ENCODE peak calls at places on chromosomes 6 and 20, in five cellular contexts. One of them, this sample, is unnamed.
A peak's percentile ranks its signal among the peaks of the same experiment; 100 is the strongest.

GRCh38 chr6:52976591-52977035 is 18.5 kb downstream of the GSTA4 start:
- DNase-seq in coronary artery: no peak
- DNase-seq in A549: no peak
- DNase-seq in Peyer's patch: no peak
- DNase-seq in uterus: no peak
- DNase-seq in this sample: no peak

GRCh38 chr6:20846602-20847028 is 312.4 kb downstream of the CDKAL1 start:
- DNase-seq in coronary artery: no peak
- DNase-seq in A549: no peak
- DNase-seq in Peyer's patch: no peak
- DNase-seq in uterus: no peak
- DNase-seq in this sample: peak; percentile 31

GRCh38 chr6:30884521-30885480 is 482 bp downstream of the DDR1 start:
- DNase-seq in coronary artery: no peak
- DNase-seq in A549: no peak
- DNase-seq in Peyer's patch: peak; percentile 75
- DNase-seq in uterus: peak; percentile 63
- DNase-seq in this sample: peak; percentile 59

GRCh38 chr6:63272397-63272796 is 47.4 kb downstream of the LGSN start:
- DNase-seq in coronary artery: no peak
- DNase-seq in A549: peak; percentile 30
- DNase-seq in Peyer's patch: no peak
- DNase-seq in uterus: no peak
- DNase-seq in this sample: peak; percentile 50

GRCh38 chr6:112122758-112123157 is 35.4 kb downstream of the FAM229B start:
- DNase-seq in coronary artery: no peak
- DNase-seq in A549: no peak
- DNase-seq in Peyer's patch: no peak
- DNase-seq in uterus: no peak
- DNase-seq in this sample: no peak

GRCh38 chr6:152368761-152369624 is 268.2 kb downstream of the SYNE1 start:
- DNase-seq in coronary artery: no peak
- DNase-seq in A549: no peak
- DNase-seq in Peyer's patch: no peak
- DNase-seq in uterus: peak; percentile 44
- DNase-seq in this sample: peak; percentile 56

GRCh38 chr6:2809015-2809414 is 32.6 kb downstream of the SERPINB1 start:
- DNase-seq in coronary artery: no peak
- DNase-seq in A549: no peak
- DNase-seq in Peyer's patch: no peak
- DNase-seq in uterus: no peak
- DNase-seq in this sample: no peak

GRCh38 chr20:41631826-41632225 is 13.6 kb upstream of the CHD6 start:
- DNase-seq in coronary artery: peak; percentile 85
- DNase-seq in A549: no peak
- DNase-seq in Peyer's patch: no peak
- DNase-seq in uterus: peak; percentile 38
- DNase-seq in this sample: no peak

GRCh38 chr6:119171864-119172588 is 93.6 kb upstream of the FAM184A start:
- DNase-seq in coronary artery: no peak
- DNase-seq in A549: no peak
- DNase-seq in Peyer's patch: no peak
- DNase-seq in uterus: no peak
- DNase-seq in this sample: no peak

GRCh38 chr6:148952147-148953041 is 205.6 kb downstream of the UST start:
- DNase-seq in coronary artery: no peak
- DNase-seq in A549: no peak
- DNase-seq in Peyer's patch: no peak
- DNase-seq in uterus: no peak
- DNase-seq in this sample: peak; percentile 38

GRCh38 chr6:80382796-80383195 is 276.3 kb downstream of the BCKDHB start:
- DNase-seq in coronary artery: no peak
- DNase-seq in A549: no peak
- DNase-seq in Peyer's patch: no peak
- DNase-seq in uterus: no peak
- DNase-seq in this sample: peak; percentile 76

GRCh38 chr6:31202259-31203166 is 32.0 kb upstream of the POU5F1 start:
- DNase-seq in coronary artery: no peak
- DNase-seq in A549: no peak
- DNase-seq in Peyer's patch: no peak
- DNase-seq in uterus: no peak
- DNase-seq in this sample: no peak

GRCh38 chr6:127079681-127080080 is 38.8 kb upstream of the RSPO3 start:
- DNase-seq in coronary artery: no peak
- DNase-seq in A549: no peak
- DNase-seq in Peyer's patch: no peak
- DNase-seq in uterus: no peak
- DNase-seq in this sample: no peak

GRCh38 chr20:63290677-63291472 is 2.1 kb upstream of the COL20A1 start:
- DNase-seq in coronary artery: no peak
- DNase-seq in A549: peak; percentile 51
- DNase-seq in Peyer's patch: peak; percentile 52
- DNase-seq in uterus: no peak
- DNase-seq in this sample: peak; percentile 31

GRCh38 chr6:11824986-11825385 is 46.4 kb upstream of the ADTRP start:
- DNase-seq in coronary artery: no peak
- DNase-seq in A549: no peak
- DNase-seq in Peyer's patch: no peak
- DNase-seq in uterus: no peak
- DNase-seq in this sample: peak; percentile 53

GRCh38 chr6:164069352-164070022 is 655.0 kb downstream of the QKI start:
- DNase-seq in coronary artery: no peak
- DNase-seq in A549: no peak
- DNase-seq in Peyer's patch: no peak
- DNase-seq in uterus: peak; percentile 38
- DNase-seq in this sample: peak; percentile 8

GRCh38 chr20:41167118-41167470 is 29.8 kb downstream of the PLCG1 start:
- DNase-seq in coronary artery: no peak
- DNase-seq in A549: no peak
- DNase-seq in Peyer's patch: no peak
- DNase-seq in uterus: no peak
- DNase-seq in this sample: no peak

GRCh38 chr6:148932731-148933130 is 185.9 kb downstream of the UST start:
- DNase-seq in coronary artery: no peak
- DNase-seq in A549: no peak
- DNase-seq in Peyer's patch: no peak
- DNase-seq in uterus: no peak
- DNase-seq in this sample: peak; percentile 58

GRCh38 chr6:111757342-111757741 is 115.9 kb downstream of the FYN start:
- DNase-seq in coronary artery: no peak
- DNase-seq in A549: no peak
- DNase-seq in Peyer's patch: no peak
- DNase-seq in uterus: no peak
- DNase-seq in this sample: peak; percentile 60

GRCh38 chr6:155493694-155494143 is 38.1 kb upstream of the NOX3 start:
- DNase-seq in coronary artery: peak; percentile 78
- DNase-seq in A549: peak; percentile 94
- DNase-seq in Peyer's patch: no peak
- DNase-seq in uterus: peak; percentile 54
- DNase-seq in this sample: peak; percentile 100

GRCh38 chr6:148342146-148343027 is at the start of gene SASH1:
- DNase-seq in coronary artery: peak; percentile 83
- DNase-seq in A549: peak; percentile 72
- DNase-seq in Peyer's patch: no peak
- DNase-seq in uterus: peak; percentile 61
- DNase-seq in this sample: peak; percentile 88

GRCh38 chr20:33178726-33179125 is 10.8 kb downstream of the BPIFA2 start:
- DNase-seq in coronary artery: no peak
- DNase-seq in A549: peak; percentile 69
- DNase-seq in Peyer's patch: no peak
- DNase-seq in uterus: no peak
- DNase-seq in this sample: peak; percentile 19

GRCh38 chr6:79719248-79719975 is 88.3 kb downstream of the SH3BGRL2 start:
- DNase-seq in coronary artery: no peak
- DNase-seq in A549: no peak
- DNase-seq in Peyer's patch: no peak
- DNase-seq in uterus: no peak
- DNase-seq in this sample: peak; percentile 55

GRCh38 chr6:53398541-53399344 is 50.0 kb upstream of the ELOVL5 start:
- DNase-seq in coronary artery: no peak
- DNase-seq in A549: peak; percentile 16
- DNase-seq in Peyer's patch: no peak
- DNase-seq in uterus: no peak
- DNase-seq in this sample: peak; percentile 39

GRCh38 chr6:97958143-97958542 is 675.1 kb upstream of the MMS22L start:
- DNase-seq in coronary artery: no peak
- DNase-seq in A549: peak; percentile 0
- DNase-seq in Peyer's patch: no peak
- DNase-seq in uterus: no peak
- DNase-seq in this sample: no peak

GRCh38 chr6:109183109-109183508 is 87.8 kb downstream of the CEP57L1 start:
- DNase-seq in coronary artery: no peak
- DNase-seq in A549: peak; percentile 6
- DNase-seq in Peyer's patch: no peak
- DNase-seq in uterus: no peak
- DNase-seq in this sample: no peak

GRCh38 chr6:44104661-44105060 is 22.6 kb downstream of the MRPL14 start:
- DNase-seq in coronary artery: no peak
- DNase-seq in A549: no peak
- DNase-seq in Peyer's patch: no peak
- DNase-seq in uterus: peak; percentile 68
- DNase-seq in this sample: peak; percentile 20

GRCh38 chr6:153121311-153121710 is 9.8 kb downstream of the RGS17 start:
- DNase-seq in coronary artery: no peak
- DNase-seq in A549: no peak
- DNase-seq in Peyer's patch: no peak
- DNase-seq in uterus: no peak
- DNase-seq in this sample: no peak

GRCh38 chr6:21666788-21667681 is 73.5 kb downstream of the SOX4 start:
- DNase-seq in coronary artery: no peak
- DNase-seq in A549: no peak
- DNase-seq in Peyer's patch: no peak
- DNase-seq in uterus: peak; percentile 46
- DNase-seq in this sample: no peak

GRCh38 chr20:5797165-5797564 is 47.0 kb downstream of the SHLD1 start:
- DNase-seq in coronary artery: no peak
- DNase-seq in A549: no peak
- DNase-seq in Peyer's patch: no peak
- DNase-seq in uterus: no peak
- DNase-seq in this sample: no peak
- TF ChIP-seq CTCF in coronary artery: no peak
- TF ChIP-seq CTCF in A549: no peak
- TF ChIP-seq CTCF in Peyer's patch: no peak
- TF ChIP-seq CTCF in uterus: no peak
- TF ChIP-seq CTCF in this sample: no peak

GRCh38 chr6:100266512-100266911 is 198.2 kb downstream of the SIM1 start:
- DNase-seq in coronary artery: no peak
- DNase-seq in A549: no peak
- DNase-seq in Peyer's patch: no peak
- DNase-seq in uterus: no peak
- DNase-seq in this sample: no peak

GRCh38 chr6:100268326-100268725 is 196.4 kb downstream of the SIM1 start:
- DNase-seq in coronary artery: no peak
- DNase-seq in A549: no peak
- DNase-seq in Peyer's patch: no peak
- DNase-seq in uterus: no peak
- DNase-seq in this sample: peak; percentile 62

GRCh38 chr6:100267002-100267401 is 197.7 kb downstream of the SIM1 start:
- DNase-seq in coronary artery: no peak
- DNase-seq in A549: no peak
- DNase-seq in Peyer's patch: no peak
- DNase-seq in uterus: no peak
- DNase-seq in this sample: no peak

GRCh38 chr6:100269189-100269588 is 195.5 kb downstream of the SIM1 start:
- DNase-seq in coronary artery: no peak
- DNase-seq in A549: peak; percentile 7
- DNase-seq in Peyer's patch: no peak
- DNase-seq in uterus: no peak
- DNase-seq in this sample: peak; percentile 91

GRCh38 chr6:100267721-100268123 is 197.0 kb downstream of the SIM1 start:
- DNase-seq in coronary artery: no peak
- DNase-seq in A549: no peak
- DNase-seq in Peyer's patch: no peak
- DNase-seq in uterus: no peak
- DNase-seq in this sample: peak; percentile 77
- H3K4me3 ChIP-seq in coronary artery: no peak overlapping the region
- H3K4me3 ChIP-seq in A549: no peak overlapping the region
- H3K4me3 ChIP-seq in Peyer's patch: no peak overlapping the region
- H3K4me3 ChIP-seq in uterus: no peak overlapping the region
- H3K4me3 ChIP-seq in this sample: no peak overlapping the region

DNA sequence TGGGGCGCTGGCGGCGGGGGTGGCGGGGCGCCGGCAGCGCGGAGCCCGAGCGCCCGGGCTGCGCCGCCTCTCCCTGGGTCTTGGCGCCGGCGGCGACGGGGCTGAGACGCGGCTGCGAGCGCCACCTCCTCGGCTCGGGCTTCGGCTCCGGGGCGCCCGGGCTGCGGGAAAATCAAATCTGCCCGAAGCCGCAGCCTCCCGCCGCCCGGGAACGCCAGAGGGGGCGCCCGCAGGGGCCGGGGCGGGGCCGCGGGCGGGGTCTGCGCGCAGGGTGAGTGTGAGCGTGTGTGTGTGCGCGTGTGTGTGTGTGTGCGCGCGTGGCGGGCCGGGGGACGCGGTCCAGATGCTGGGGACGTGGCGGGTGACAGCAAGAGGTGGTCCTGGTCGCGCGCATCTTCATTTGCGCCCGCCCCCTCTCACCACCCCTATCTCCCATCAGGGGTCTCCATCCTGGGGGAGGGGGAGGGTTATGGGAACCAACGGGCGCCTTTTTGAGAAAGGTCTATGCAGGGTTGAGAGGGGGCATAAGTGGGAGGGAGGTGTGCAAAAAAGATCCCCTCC is 655 bp upstream of the CPNE5 start:
- DNase-seq in coronary artery: no peak
- DNase-seq in A549: peak; percentile 16
- DNase-seq in Peyer's patch: no peak
- DNase-seq in uterus: peak; percentile 29
- DNase-seq in this sample: no peak
- TF ChIP-seq CTCF in coronary artery: no peak
- TF ChIP-seq CTCF in A549: peak; percentile 34
- TF ChIP-seq CTCF in Peyer's patch: peak; percentile 12
- TF ChIP-seq CTCF in uterus: no peak
- TF ChIP-seq CTCF in this sample: peak; percentile 3

GRCh38 chr6:7050099-7050498 is 57.7 kb upstream of the RREB1 start:
- DNase-seq in coronary artery: no peak
- DNase-seq in A549: no peak
- DNase-seq in Peyer's patch: no peak
- DNase-seq in uterus: no peak
- DNase-seq in this sample: no peak

GRCh38 chr6:7052441-7052936 is 55.3 kb upstream of the RREB1 start:
- DNase-seq in coronary artery: peak; percentile 73
- DNase-seq in A549: no peak
- DNase-seq in Peyer's patch: no peak
- DNase-seq in uterus: peak; percentile 60
- DNase-seq in this sample: peak; percentile 89

GRCh38 chr6:7050911-7051779 is 56.6 kb upstream of the RREB1 start:
- DNase-seq in coronary artery: peak; percentile 75
- DNase-seq in A549: peak; percentile 64
- DNase-seq in Peyer's patch: no peak
- DNase-seq in uterus: peak; percentile 21
- DNase-seq in this sample: peak; percentile 73

GRCh38 chr6:7051780-7052440 is 55.9 kb upstream of the RREB1 start:
- DNase-seq in coronary artery: no peak
- DNase-seq in A549: no peak
- DNase-seq in Peyer's patch: peak; percentile 30
- DNase-seq in uterus: peak; percentile 29
- DNase-seq in this sample: peak; percentile 56

GRCh38 chr6:7053125-7053784 is 54.5 kb upstream of the RREB1 start:
- DNase-seq in coronary artery: no peak
- DNase-seq in A549: no peak
- DNase-seq in Peyer's patch: no peak
- DNase-seq in uterus: no peak
- DNase-seq in this sample: no peak
- H3K4me3 ChIP-seq in coronary artery: no peak overlapping the region
- H3K4me3 ChIP-seq in A549: no peak overlapping the region
- H3K4me3 ChIP-seq in Peyer's patch: peak overlapping the region; percentile 59
- H3K4me3 ChIP-seq in uterus: no peak overlapping the region
- H3K4me3 ChIP-seq in this sample: no peak overlapping the region

GRCh38 chr6:137776786-137777185 is 90.3 kb upstream of the TNFAIP3 start:
- DNase-seq in coronary artery: no peak
- DNase-seq in A549: no peak
- DNase-seq in Peyer's patch: no peak
- DNase-seq in uterus: no peak
- DNase-seq in this sample: peak; percentile 77
- TF ChIP-seq CTCF in coronary artery: no peak
- TF ChIP-seq CTCF in A549: no peak
- TF ChIP-seq CTCF in Peyer's patch: no peak
- TF ChIP-seq CTCF in uterus: no peak
- TF ChIP-seq CTCF in this sample: peak; percentile 36

This sample was measured in choroid plexus epithelial cell.